ENCODE peak calls at places on chromosome 15, in seven cellular contexts. L is GM12878; Y is left lung; U is CD8-positive, alpha-beta T cell; A is fibroblast of lung; W is cardiac muscle cell; C is psoas muscle. E is an unnamed sample.

GRCh38 chr15:34512628-34513027 is 70.8 kb downstream of the GOLGA8B start:
- DNase-seq in L (no peak), Y (no peak), U (no peak), A (no peak), W (no peak), C (no peak), E (no peak)

GRCh38 chr15:68812069-68812468 is 8.6 kb downstream of the ANP32A start:
- DNase-seq in L (no peak), Y (no peak), U (no peak), A (no peak), W (no peak), C (no peak), E (no peak)

GRCh38 chr15:55535436-55535835 is 27.4 kb upstream of the DNAAF4 start:
- DNase-seq in L (no peak), Y (no peak), U (no peak), A (no peak), W (no peak), C (no peak), E (no peak)

GRCh38 chr15:45642203-45642932 is 7.5 kb downstream of the SQOR start:
- DNase-seq in L (no peak), Y (no peak), U (no peak), A (peak), W (peak), C (peak), E (no peak)

GRCh38 chr15:56918046-56918906 is at the start of gene TCF12:
- DNase-seq in L (peak), Y (peak), U (peak), A (peak), W (peak), C (peak), E (peak)

GRCh38 chr15:98150531-98150930 is 190.0 kb downstream of the ARRDC4 start:
- DNase-seq in L (no peak), Y (no peak), U (no peak), A (no peak), W (no peak), C (no peak), E (no peak)

GRCh38 chr15:68603951-68604350 is 25.2 kb downstream of the CORO2B start:
- DNase-seq in L (no peak), Y (no peak), U (no peak), A (peak), W (peak), C (no peak), E (no peak)

GRCh38 chr15:96462768-96463167 is 132.3 kb downstream of the NR2F2 start:
- DNase-seq in L (no peak), Y (no peak), U (no peak), A (no peak), W (peak), C (no peak), E (no peak)

GRCh38 chr15:42344763-42345162 is 14.5 kb upstream of the CAPN3 start:
- DNase-seq in L (no peak), Y (no peak), U (no peak), A (peak), W (peak), C (no peak), E (no peak)

GRCh38 chr15:100081454-100081853 is 260.3 kb downstream of the ADAMTS17 start:
- DNase-seq in L (no peak), Y (no peak), U (no peak), A (no peak), W (no peak), C (no peak), E (no peak)

GRCh38 chr15:90871716-90872480 is 3.5 kb downstream of the FURIN start:
- DNase-seq in L (no peak), Y (peak), U (no peak), A (no peak), W (no peak), C (no peak), E (peak)

GRCh38 chr15:51796777-51797474 is 32.5 kb upstream of the TMOD3 start:
- DNase-seq in L (no peak), Y (no peak), U (no peak), A (no peak), W (no peak), C (no peak), E (no peak)

GRCh38 chr15:26051771-26052685 is 188.9 kb upstream of the ATP10A start:
- DNase-seq in L (no peak), Y (no peak), U (no peak), A (no peak), W (no peak), C (peak), E (peak)

GRCh38 chr15:50380089-50380488 is 25.1 kb upstream of the GABPB1 start:
- DNase-seq in L (no peak), Y (no peak), U (no peak), A (peak), W (peak), C (no peak), E (no peak)

GRCh38 chr15:59309405-59309804 is 63.3 kb downstream of the MYO1E start:
- DNase-seq in L (no peak), Y (no peak), U (no peak), A (no peak), W (no peak), C (no peak), E (no peak)

GRCh38 chr15:41993447-41994170 is 21.3 kb upstream of the EHD4 start:
- DNase-seq in L (no peak), Y (peak), U (no peak), A (no peak), W (no peak), C (no peak), E (no peak)

GRCh38 chr15:92610101-92610520 is 45.5 kb downstream of the FAM174B start:
- DNase-seq in L (no peak), Y (no peak), U (no peak), A (no peak), W (no peak), C (no peak), E (no peak)

GRCh38 chr15:29003446-29004233 is 117.9 kb downstream of the APBA2 start:
- DNase-seq in L (no peak), Y (no peak), U (no peak), A (no peak), W (no peak), C (no peak), E (no peak)

GRCh38 chr15:37100109-37100873 is at the start of gene MEIS2:
- DNase-seq in L (peak), Y (peak), U (peak), A (peak), W (peak), C (peak), E (peak)

GRCh38 chr15:81229596-81229995 is 32.9 kb downstream of the IL16 start:
- DNase-seq in L (no peak), Y (peak), U (no peak), A (no peak), W (peak), C (peak), E (no peak)

GRCh38 chr15:52652984-52653383 is 26.2 kb downstream of the ATOSA start:
- DNase-seq in L (no peak), Y (no peak), U (no peak), A (peak), W (peak), C (no peak), E (no peak)

GRCh38 chr15:88447206-88447605 is 20.0 kb downstream of the MRPL46 start:
- DNase-seq in L (no peak), Y (no peak), U (no peak), A (peak), W (no peak), C (no peak), E (no peak)

GRCh38 chr15:61116830-61117229 is 112.3 kb downstream of the RORA start:
- DNase-seq in L (no peak), Y (no peak), U (no peak), A (no peak), W (no peak), C (no peak), E (no peak)

GRCh38 chr15:63136742-63137141 is 15.1 kb downstream of the LACTB start:
- DNase-seq in L (no peak), Y (no peak), U (no peak), A (peak), W (no peak), C (no peak), E (no peak)

GRCh38 chr15:49238342-49238741 is 68.3 kb downstream of the GALK2 start:
- DNase-seq in L (no peak), Y (no peak), U (no peak), A (peak), W (peak), C (no peak), E (no peak)

GRCh38 chr15:60509470-60509869 is 30.5 kb upstream of the ICE2 start:
- DNase-seq in L (no peak), Y (no peak), U (no peak), A (no peak), W (no peak), C (no peak), E (no peak)

GRCh38 chr15:101084801-101085200 is 165.6 kb downstream of the LRRK1 start:
- DNase-seq in L (no peak), Y (no peak), U (no peak), A (no peak), W (no peak), C (no peak), E (no peak)

GRCh38 chr15:60344987-60345386 is 52.8 kb downstream of the ANXA2 start:
- DNase-seq in L (no peak), Y (no peak), U (no peak), A (no peak), W (no peak), C (no peak), E (no peak)

GRCh38 chr15:56758770-56759449 is 25.6 kb upstream of the ZNF280D start:
- DNase-seq in L (no peak), Y (no peak), U (no peak), A (peak), W (peak), C (no peak), E (no peak)

GRCh38 chr15:56052389-56053045 is 59.1 kb upstream of the NEDD4 start:
- DNase-seq in L (no peak), Y (no peak), U (no peak), A (peak), W (peak), C (no peak), E (no peak)

GRCh38 chr15:28022961-28023360 is 76.2 kb downstream of the OCA2 start:
- DNase-seq in L (no peak), Y (no peak), U (no peak), A (no peak), W (no peak), C (no peak), E (no peak)

DNA sequence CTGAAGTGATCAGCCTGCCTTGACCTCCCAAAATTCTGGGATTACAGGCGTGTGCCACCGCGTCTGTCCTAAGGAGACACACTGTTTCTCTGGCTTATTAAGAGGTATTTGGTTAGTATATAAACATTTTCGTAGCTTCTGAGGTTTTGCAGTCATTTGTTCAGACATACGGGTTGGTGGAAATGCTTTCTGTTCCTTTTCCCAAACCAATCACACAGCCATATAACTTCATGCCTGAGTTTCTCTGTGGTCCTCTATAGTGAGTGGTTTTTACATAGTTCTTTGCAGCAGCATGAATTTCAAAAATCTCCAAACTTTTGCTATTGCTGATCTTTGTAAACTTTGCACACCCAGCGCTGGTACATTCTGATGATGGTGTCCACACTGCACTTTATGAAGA is 100.5 kb downstream of the AKAP13 start:
- DNase-seq in L (no peak), Y (no peak), U (no peak), A (no peak), W (no peak), C (no peak), E (no peak)
- H3K27ac ChIP-seq in L (peak), Y (no peak), U (no peak), A (no peak), W (no peak), C (no peak), E (no peak)

GRCh38 chr15:23797747-23798157 is 110.6 kb upstream of the NDN start:
- DNase-seq in L (no peak), Y (no peak), U (no peak), A (no peak), W (no peak), C (no peak), E (peak)
- H3K27ac ChIP-seq in L (no peak), Y (no peak), U (no peak), A (no peak), W (no peak), C (no peak), E (peak)

GRCh38 chr15:40090774-40091455 is 17.8 kb downstream of the BMF start:
- DNase-seq in L (no peak), Y (no peak), U (no peak), A (no peak), W (no peak), C (no peak), E (no peak)

GRCh38 chr15:40088929-40089755 is 19.5 kb downstream of the BMF start:
- DNase-seq in L (no peak), Y (no peak), U (no peak), A (peak), W (peak), C (no peak), E (no peak)

GRCh38 chr15:40087095-40087805 is 21.4 kb downstream of the BMF start:
- DNase-seq in L (no peak), Y (no peak), U (no peak), A (no peak), W (no peak), C (no peak), E (no peak)

GRCh38 chr15:40085225-40085624 is 23.5 kb downstream of the BMF start:
- DNase-seq in L (no peak), Y (no peak), U (no peak), A (peak), W (peak), C (no peak), E (no peak)

DNA sequence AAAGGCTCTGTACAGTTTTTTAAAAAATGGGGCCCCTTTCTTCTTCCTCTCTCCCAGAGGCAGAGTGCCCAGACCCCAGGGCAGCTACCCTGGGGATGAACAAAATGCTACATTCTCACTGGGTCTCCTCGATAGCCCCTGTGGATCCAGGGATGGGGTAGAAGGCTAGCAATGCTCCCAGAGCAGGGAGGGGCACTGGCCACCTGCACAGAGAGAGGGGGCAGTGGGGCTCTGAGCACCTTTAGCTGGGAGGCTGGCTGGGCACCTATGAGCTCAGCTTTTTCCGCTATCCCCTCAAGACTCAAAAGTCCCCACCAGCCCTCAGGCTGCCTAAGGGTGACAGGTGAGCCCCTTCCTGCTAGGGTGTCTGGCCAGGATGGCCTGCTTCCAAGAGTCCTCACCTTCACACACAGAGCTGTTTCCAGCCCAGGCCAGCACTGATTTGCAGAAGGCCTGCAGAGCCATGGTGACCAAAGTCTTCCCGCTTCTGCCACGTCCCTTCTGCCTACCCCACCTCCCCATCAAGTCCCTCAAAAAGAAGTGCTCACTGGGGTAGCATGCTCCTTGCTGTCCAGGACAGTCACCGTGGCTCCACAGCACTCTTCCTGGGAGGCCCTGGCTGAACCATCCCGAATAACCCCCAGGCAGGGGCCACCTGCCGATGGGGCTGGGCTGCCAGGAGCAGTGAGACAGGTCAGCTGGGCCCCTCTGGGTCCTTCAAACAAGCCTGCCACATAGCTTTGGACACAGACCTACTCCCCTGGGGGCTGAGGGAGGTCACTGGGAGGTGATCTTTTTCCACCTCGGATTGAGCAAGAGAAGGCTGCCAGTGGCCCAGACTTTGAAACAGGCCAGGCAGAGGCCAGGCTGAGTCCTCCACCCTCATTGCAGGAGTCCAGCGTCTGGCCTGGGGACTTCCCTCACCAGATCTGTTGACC is 20.4 kb downstream of the BMF start:
- DNase-seq in L (no peak), Y (peak), U (no peak), A (no peak), W (no peak), C (peak), E (no peak)
- H3K27ac ChIP-seq in L (no peak), Y (no peak), U (no peak), A (no peak), W (peak), C (no peak), E (no peak)

DNA sequence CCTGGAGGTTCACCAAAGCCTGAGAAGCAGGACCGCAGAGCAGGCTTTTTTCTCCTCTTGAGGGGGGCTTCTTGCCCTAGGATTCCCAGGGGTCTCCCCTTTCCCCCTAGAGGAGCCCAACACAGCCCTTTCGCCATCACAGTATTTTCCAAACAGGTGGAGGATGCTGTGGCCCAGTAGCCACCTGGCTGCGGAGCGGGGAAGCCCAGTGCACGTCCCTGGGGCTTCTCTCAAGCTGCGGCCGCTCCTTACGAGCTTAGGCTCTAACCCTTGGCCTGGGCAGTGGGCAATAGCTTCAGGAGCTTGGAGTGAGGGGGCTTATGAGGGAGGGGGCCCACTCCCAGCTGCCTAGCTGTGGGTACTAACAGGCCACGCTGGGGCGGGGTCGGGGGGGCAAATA is 11.6 kb upstream of the DLL4 start:
- DNase-seq in L (no peak), Y (no peak), U (no peak), A (no peak), W (no peak), C (no peak), E (no peak)
- H3K27ac ChIP-seq in L (no peak), Y (peak), U (no peak), A (no peak), W (no peak), C (peak), E (no peak)

DNA sequence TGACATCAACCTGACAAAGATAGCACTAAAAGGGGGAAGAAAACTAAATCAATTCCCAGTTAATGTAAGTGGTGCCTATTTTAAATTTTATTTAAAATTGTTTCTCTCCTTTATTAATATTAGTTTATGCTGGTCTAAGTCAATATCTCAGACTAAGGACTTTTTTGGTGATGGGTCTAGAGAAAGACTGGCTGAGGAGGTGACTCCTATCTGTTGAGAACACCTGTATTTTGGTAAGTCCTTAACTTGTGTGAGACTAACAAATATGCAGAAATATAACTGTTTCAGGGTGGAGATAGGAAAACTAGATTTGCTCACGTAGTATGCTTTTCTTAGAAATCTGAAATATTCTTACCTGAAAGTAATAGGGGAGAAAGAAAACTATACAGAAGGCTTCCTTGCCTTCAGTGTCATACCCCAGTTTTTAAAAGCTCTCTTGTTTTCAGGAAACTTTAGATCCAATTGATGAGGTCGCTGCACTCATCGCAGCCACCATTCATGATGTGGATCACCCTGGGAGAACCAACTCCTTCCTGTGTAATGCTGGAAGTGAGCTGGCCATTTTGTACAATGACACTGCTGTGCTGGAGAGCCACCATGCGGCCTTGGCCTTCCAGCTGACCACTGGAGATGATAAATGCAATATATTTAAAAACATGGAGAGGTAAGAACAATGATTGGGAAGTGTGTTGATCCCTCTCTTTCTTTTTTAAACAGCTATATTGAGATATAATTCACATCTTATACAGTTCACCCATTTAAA is 138.9 kb downstream of the PDE8A start:
- DNase-seq in L (no peak), Y (no peak), U (no peak), A (no peak), W (no peak), C (no peak), E (no peak)
- H3K27ac ChIP-seq in L (no peak), Y (no peak), U (no peak), A (no peak), W (no peak), C (no peak), E (no peak)